ENCODE peak calls at places on chromosomes 6 and 20, in eight cellular contexts. C is SIG-M5; R is endothelial cell; E is left ventricle myocardium inferior; K is GM10248; W is central memory CD4-positive, alpha-beta T cell; O is heart left ventricle; Z is LoVo. X is an unnamed sample.

GRCh38 chr6:37171141-37171969 is 1.4 kb downstream of the PIM1 start:
- DNase-seq in W (peak), C (no peak), O (peak), R (peak), K (peak), E (peak), Z (peak), X (peak)

GRCh38 chr6:53492860-53493634 is 51.9 kb downstream of the GCLC start:
- DNase-seq in W (peak), E (no peak), O (no peak), Z (peak), R (no peak), C (no peak), K (peak), X (no peak)

GRCh38 chr6:85744571-85744970 is 101.9 kb upstream of the SYNCRIP start:
- DNase-seq in E (no peak), R (no peak), C (no peak), W (no peak), K (no peak), O (no peak), Z (no peak), X (no peak)

GRCh38 chr20:41003143-41003932 is 25.3 kb upstream of the TOP1 start:
- DNase-seq in R (no peak), Z (peak), E (peak), K (no peak), C (peak), O (peak), W (peak), X (peak)

GRCh38 chr20:50792708-50793574 is 1.9 kb upstream of the BCAS4 start:
- DNase-seq in R (no peak), O (no peak), K (no peak), W (no peak), E (no peak), Z (no peak), C (no peak), X (no peak)

GRCh38 chr6:81938014-81938761 is 185.7 kb upstream of the TENT5A start:
- DNase-seq in E (no peak), W (no peak), Z (peak), K (no peak), C (no peak), R (no peak), O (no peak), X (peak)

GRCh38 chr20:37195018-37195417 is 15.7 kb upstream of the MROH8 start:
- DNase-seq in K (no peak), E (no peak), C (no peak), O (no peak), W (no peak), Z (no peak), R (no peak), X (no peak)

GRCh38 chr20:43975096-43975768 is 60.6 kb downstream of the TOX2 start:
- DNase-seq in O (no peak), R (no peak), C (no peak), W (no peak), E (no peak), Z (peak), K (no peak), X (peak)

GRCh38 chr6:149451361-149452061 is 33.3 kb downstream of the ZC3H12D start:
- DNase-seq in R (no peak), O (no peak), K (no peak), E (peak), C (no peak), W (no peak), Z (peak), X (no peak)

GRCh38 chr20:44928595-44928994 is 18.7 kb downstream of the PABPC1L start:
- DNase-seq in O (no peak), E (no peak), K (no peak), R (no peak), C (no peak), Z (no peak), W (no peak), X (no peak)